ENCODE peak calls at places on chromosomes 7 and 10, in eight cellular contexts. E is gastrocnemius medialis, L is lower leg skin, H is K562, U is body of pancreas, T is A549, V is adrenal gland, W is HCT116. C is an unnamed sample.

GRCh38 chr10:86287422-86287793 is 79.2 kb downstream of the GRID1 start:
- DNase-seq in E (no peak), L (no peak), H (no peak), U (no peak), T (no peak), V (no peak), W (no peak), C (no peak)

GRCh38 chr10:68471063-68471585 is 649 bp downstream of the DNA2 start:
- DNase-seq in E (no peak), L (no peak), H (peak; percentile 41), U (no peak), T (no peak), V (no peak), W (no peak), C (no peak)

GRCh38 chr10:132721725-132722124 is 64.2 kb downstream of the NKX6-2 start:
- DNase-seq in E (no peak), L (no peak), H (no peak), U (no peak), T (no peak), V (no peak), W (no peak), C (no peak)

GRCh38 chr10:97718178-97718577 is 4.6 kb downstream of the MARVELD1 start:
- DNase-seq in E (no peak), L (no peak), H (peak; percentile 26), U (no peak), T (no peak), V (no peak), W (no peak), C (no peak)

GRCh38 chr10:48606530-48607355 is 1.9 kb upstream of the ARHGAP22 start:
- DNase-seq in E (peak; percentile 70), L (peak; percentile 56), H (no peak), U (peak; percentile 16), T (peak; percentile 15), V (peak; percentile 23), W (no peak), C (peak; percentile 89)

GRCh38 chr10:101468159-101468558 is 114.2 kb downstream of the BTRC start:
- DNase-seq in E (no peak), L (no peak), H (no peak), U (no peak), T (no peak), V (no peak), W (no peak), C (no peak)

GRCh38 chr10:58152698-58153263 is 114.9 kb downstream of the IPMK start:
- DNase-seq in E (no peak), L (peak; percentile 14), H (peak; percentile 62), U (peak; percentile 57), T (peak; percentile 62), V (peak; percentile 39), W (peak; percentile 41), C (no peak)

GRCh38 chr7:12557282-12557681 is 13.2 kb upstream of the SCIN start:
- DNase-seq in E (no peak), L (no peak), H (no peak), U (no peak), T (no peak), V (no peak), W (no peak), C (no peak)

GRCh38 chr10:88314362-88314761 is 268.8 kb downstream of the RNLS start:
- DNase-seq in E (peak; percentile 48), L (peak; percentile 58), H (no peak), U (no peak), T (no peak), V (no peak), W (no peak), C (no peak)

GRCh38 chr7:43906327-43907010 is at the start of gene URGCP:
- DNase-seq in E (peak; percentile 24), L (no peak), H (peak; percentile 63), U (peak; percentile 63), T (peak; percentile 20), V (peak; percentile 49), W (no peak), C (no peak)

GRCh38 chr7:142581341-142581740 is 167.9 kb upstream of the PRSS1 start:
- DNase-seq in E (no peak), L (no peak), H (no peak), U (no peak), T (peak; percentile 10), V (no peak), W (no peak), C (no peak)

GRCh38 chr7:46933596-46933995 is 648.3 kb downstream of the TNS3 start:
- DNase-seq in E (no peak), L (no peak), H (no peak), U (no peak), T (no peak), V (no peak), W (no peak), C (no peak)

GRCh38 chr7:74178632-74179031 is 4.5 kb downstream of the EIF4H start:
- DNase-seq in E (no peak), L (no peak), H (peak; percentile 28), U (peak; percentile 40), T (no peak), V (no peak), W (no peak), C (no peak)

GRCh38 chr10:61031341-61031740 is 87.4 kb upstream of the RHOBTB1 start:
- DNase-seq in E (no peak), L (no peak), H (no peak), U (no peak), T (no peak), V (no peak), W (no peak), C (no peak)

GRCh38 chr10:24926549-24926948 is 25.9 kb downstream of the PRTFDC1 start:
- DNase-seq in E (no peak), L (no peak), H (no peak), U (no peak), T (no peak), V (no peak), W (no peak), C (no peak)

GRCh38 chr7:150340875-150341262 is 560 bp downstream of the RARRES2 start:
- DNase-seq in E (no peak), L (no peak), H (no peak), U (no peak), T (no peak), V (no peak), W (no peak), C (no peak)

GRCh38 chr7:121480058-121480457 is 84.0 kb upstream of the FAM3C start:
- DNase-seq in E (no peak), L (no peak), H (no peak), U (no peak), T (no peak), V (no peak), W (no peak), C (no peak)

GRCh38 chr10:126199221-126199998 is 188.9 kb downstream of the ADAM12 start:
- DNase-seq in E (no peak), L (no peak), H (peak; percentile 70), U (no peak), T (peak; percentile 92), V (peak; percentile 90), W (peak; percentile 26), C (peak; percentile 45)

DNA sequence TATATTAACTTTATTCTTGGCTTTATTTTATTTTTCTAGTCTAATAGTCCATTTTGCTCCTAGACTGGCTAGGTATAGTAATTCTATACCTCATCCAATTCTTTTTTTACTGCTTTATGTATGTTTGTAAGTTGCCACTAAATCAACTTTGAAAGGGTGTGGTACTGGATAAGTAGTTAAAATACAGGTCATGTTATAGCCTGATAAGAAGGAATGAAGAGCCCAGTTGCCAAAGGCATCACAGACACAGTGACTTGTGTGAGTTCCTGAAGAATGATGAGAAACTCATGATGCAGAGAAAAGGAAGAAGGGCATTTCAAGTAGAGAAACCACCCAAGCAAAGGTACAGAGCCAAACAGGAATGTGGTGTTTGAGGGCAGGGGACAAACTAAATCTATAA is 27.3 kb downstream of the NAPEPLD start:
- DNase-seq in E (no peak), L (no peak), H (peak; percentile 76), U (no peak), T (no peak), V (no peak), W (no peak), C (no peak)
- TF ChIP-seq POLR2A in E (no peak), L (no peak), H (no peak), U (no peak), T (no peak), V (no peak), W (no peak), C (no peak)

GRCh38 chr10:92290076-92290836 is 622 bp downstream of the CPEB3 start:
- DNase-seq in E (peak; percentile 54), L (peak; percentile 32), H (peak; percentile 51), U (peak; percentile 75), T (peak; percentile 43), V (peak; percentile 72), W (peak; percentile 32), C (peak; percentile 92)

GRCh38 chr10:92291610-92291859 is 568 bp downstream of the MARCHF5 start:
- DNase-seq in E (no peak), L (no peak), H (no peak), U (no peak), T (no peak), V (peak; percentile 38), W (no peak), C (no peak)

GRCh38 chr10:92291921-92292860 is 1.2 kb downstream of the MARCHF5 start:
- DNase-seq in E (peak; percentile 52), L (peak; percentile 50), H (peak; percentile 63), U (peak; percentile 63), T (peak; percentile 50), V (peak; percentile 54), W (peak; percentile 32), C (peak; percentile 93)

GRCh38 chr10:92290837-92291609 is at the start of the genes CPEB3 and MARCHF5:
- DNase-seq in E (peak; percentile 96), L (peak; percentile 96), H (peak; percentile 94), U (peak; percentile 98), T (peak; percentile 97), V (peak; percentile 97), W (peak; percentile 91), C (peak; percentile 98)
- TF ChIP-seq POLR2A in E (peak; percentile 79), L (no peak), H (peak; percentile 72), U (peak; percentile 89), T (peak; percentile 55), V (peak; percentile 85), W (no peak), C (peak; percentile 56)

DNA sequence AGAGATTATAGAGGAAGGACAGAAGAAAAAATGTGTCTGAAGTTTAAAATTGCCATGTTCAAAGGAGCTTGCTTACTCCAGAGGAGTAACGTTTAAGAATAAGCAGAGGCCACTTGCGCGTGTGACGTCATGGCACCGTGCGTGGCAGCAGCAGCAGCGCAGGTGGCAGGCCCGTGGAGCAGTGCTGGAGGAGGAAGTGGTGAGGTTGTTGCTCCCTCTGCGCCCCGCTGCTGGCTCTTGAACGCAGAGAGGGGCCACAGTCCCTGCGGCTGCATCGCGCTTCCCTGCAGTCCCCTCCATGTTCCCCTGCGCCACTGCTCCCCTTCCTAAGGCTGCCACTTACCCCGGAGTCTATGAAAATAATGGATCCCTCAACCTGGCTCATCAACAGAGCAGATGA is 37.5 kb downstream of the GDI2 start:
- DNase-seq in E (no peak), L (no peak), H (no peak), U (no peak), T (no peak), V (no peak), W (no peak), C (no peak)
- TF ChIP-seq POLR2A in E (no peak), L (no peak), H (no peak), U (no peak), T (no peak), V (no peak), W (no peak), C (no peak)

DNA sequence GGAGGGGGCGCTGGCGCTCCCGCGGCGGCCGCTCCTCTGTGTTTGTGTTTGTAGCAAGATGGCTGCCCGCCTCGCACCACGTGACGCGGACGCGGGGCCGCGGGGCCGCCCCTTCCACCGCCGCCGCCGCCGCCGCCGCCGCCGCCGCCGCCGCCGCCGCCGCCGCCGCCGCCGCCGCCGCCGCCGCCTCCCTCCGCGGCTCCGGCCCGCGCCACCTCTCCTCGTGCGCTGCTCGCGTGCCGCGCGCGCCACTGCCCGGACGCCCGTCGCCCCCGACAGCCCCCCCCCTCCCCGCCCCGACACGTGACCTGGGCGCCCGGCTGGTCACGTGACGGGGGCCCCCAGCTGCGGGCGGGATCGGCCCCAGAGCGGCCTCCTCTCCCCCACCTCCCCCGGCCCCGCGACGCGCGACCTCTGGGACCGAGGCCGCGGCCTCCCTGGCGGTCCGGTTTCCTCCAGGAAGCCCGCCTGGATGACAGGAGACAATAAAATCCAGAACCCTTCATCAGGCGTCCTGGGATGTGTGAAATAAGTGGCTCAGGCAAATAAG is at the start of gene GIGYF1:
- DNase-seq in E (peak; percentile 58), L (no peak), H (peak; percentile 89), U (peak; percentile 83), T (peak; percentile 65), V (peak; percentile 78), W (no peak), C (no peak)
- TF ChIP-seq POLR2A in E (no peak), L (no peak), H (no peak), U (no peak), T (no peak), V (no peak), W (no peak), C (no peak)